ENCODE peak calls at places on chromosomes 2 and 18, in ten cellular contexts. T, E, U, O, P, Q, Y, W, N and R are unnamed samples.
A peak's percentile ranks its signal among the peaks of the same experiment; 100 is the strongest.

GRCh38 chr2:126890136-126890961 is 8.3 kb upstream of the TEX51 start:
- DNase-seq in E (no peak), Y (peak; percentile 29), W (no peak), P (no peak), T (no peak), U (peak; percentile 29), O (no peak), N (no peak), Q (no peak), R (no peak)

GRCh38 chr18:22433960-22434359 is 16.2 kb upstream of the CTAGE1 start:
- DNase-seq in U (no peak), O (peak; percentile 50), Q (no peak), Y (no peak), T (no peak), N (no peak), W (no peak), E (no peak), P (peak; percentile 53), R (no peak)

GRCh38 chr2:179233626-179234430 is 30.8 kb downstream of the SESTD1 start:
- DNase-seq in N (no peak), E (no peak), U (no peak), P (no peak), O (no peak), Q (no peak), T (no peak), W (no peak), Y (no peak), R (no peak)

GRCh38 chr2:196480653-196481322 is 158.7 kb upstream of the CCDC150 start:
- DNase-seq in Q (no peak), T (no peak), N (no peak), Y (no peak), W (no peak), U (no peak), O (peak; percentile 43), P (peak; percentile 29), E (no peak), R (no peak)

GRCh38 chr2:17790539-17790938 is 25.7 kb upstream of the MSGN1 start:
- DNase-seq in T (no peak), E (no peak), N (no peak), O (no peak), P (no peak), U (no peak), W (no peak), Y (no peak), Q (no peak), R (no peak)

GRCh38 chr2:59939173-59939572 is 614.3 kb downstream of the BCL11A start:
- DNase-seq in N (no peak), O (no peak), T (no peak), Y (no peak), E (no peak), W (no peak), P (no peak), Q (no peak), U (no peak), R (no peak)

GRCh38 chr2:207746131-207746530 is 23.6 kb downstream of the FZD5 start:
- DNase-seq in U (no peak), O (peak; percentile 60), T (peak; percentile 67), W (peak; percentile 33), Y (peak; percentile 62), N (peak; percentile 54), Q (no peak), E (peak; percentile 87), P (peak; percentile 56), R (peak; percentile 46)

GRCh38 chr2:141499123-141499522 is 631.7 kb downstream of the LRP1B start:
- DNase-seq in W (no peak), U (no peak), P (no peak), N (no peak), T (no peak), E (no peak), Y (no peak), O (no peak), Q (no peak), R (no peak)

GRCh38 chr18:63879684-63880083 is 7.8 kb upstream of the SERPINB2 start:
- DNase-seq in U (no peak), W (no peak), Q (no peak), O (peak; percentile 7), T (no peak), Y (no peak), P (peak; percentile 54), E (no peak), N (no peak), R (no peak)

GRCh38 chr2:241257419-241258032 is 57.9 kb downstream of the HDLBP start:
- DNase-seq in P (no peak), W (no peak), Q (no peak), N (no peak), Y (no peak), O (no peak), T (no peak), E (no peak), U (no peak), R (no peak)

GRCh38 chr2:118246726-118247125 is 158.5 kb downstream of the INSIG2 start:
- DNase-seq in Q (no peak), P (no peak), O (peak; percentile 32), E (no peak), T (peak; percentile 84), U (no peak), N (no peak), Y (no peak), W (peak; percentile 59), R (no peak)

GRCh38 chr18:61605376-61606067 is 272.3 kb downstream of the CDH20 start:
- DNase-seq in T (no peak), U (no peak), O (no peak), E (no peak), Q (no peak), N (no peak), W (no peak), Y (no peak), P (no peak), R (no peak)
- H3K4me3 ChIP-seq in T (no peak overlapping the region), U (peak overlapping the region; percentile 27), O (peak overlapping the region; percentile 59), E (peak overlapping the region; percentile 32), Q (no peak overlapping the region), N (no peak overlapping the region), W (peak overlapping the region; percentile 54), Y (peak overlapping the region; percentile 26), P (peak overlapping the region; percentile 61), R (no peak overlapping the region)

DNA sequence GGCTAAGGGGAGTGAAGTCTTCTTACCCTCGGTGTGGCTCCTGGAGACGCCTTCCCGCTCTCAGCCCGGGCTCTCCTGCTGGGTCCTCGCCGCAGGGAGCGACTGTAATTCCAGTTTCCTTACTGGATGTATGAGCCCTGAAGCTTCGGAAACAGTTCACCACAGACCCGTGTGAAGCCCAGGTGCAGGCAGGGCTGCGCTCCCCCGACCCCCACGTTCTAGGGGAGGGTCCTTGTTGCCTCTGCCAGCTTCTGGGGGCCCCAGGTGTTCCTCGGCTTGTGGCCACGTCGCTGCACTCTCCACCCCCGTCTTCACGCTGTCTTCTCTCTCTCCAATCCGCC is 5.1 kb upstream of the ASB1 start:
- DNase-seq in Y (no peak), Q (no peak), O (no peak), U (no peak), T (no peak), W (no peak), P (no peak), N (no peak), E (peak; percentile 31), R (no peak)
- H3K27ac ChIP-seq in Y (no peak overlapping the region), Q (no peak overlapping the region), O (no peak overlapping the region), U (no peak overlapping the region), T (no peak overlapping the region), W (no peak overlapping the region), P (no peak overlapping the region), N (no peak overlapping the region), E (no peak overlapping the region), R (no peak overlapping the region)

GRCh38 chr2:66418381-66418780 is 16.5 kb upstream of the MEIS1 start:
- DNase-seq in O (no peak), U (no peak), T (no peak), N (no peak), W (no peak), E (no peak), Q (no peak), P (no peak), Y (no peak), R (no peak)
- H3K27me3 ChIP-seq in O (no peaks in the 10 kb centered on the region), U (peaks cover 3% of the 10 kb centered on the region), T (no peaks in the 10 kb centered on the region), N (no peaks in the 10 kb centered on the region), W (peaks cover 2% of the 10 kb centered on the region), E (no peaks in the 10 kb centered on the region), Q (no peaks in the 10 kb centered on the region), P (peaks cover 4% of the 10 kb centered on the region), Y (peaks cover 22% of the 10 kb centered on the region), R (no peaks in the 10 kb centered on the region)

GRCh38 chr2:73877071-73877802 is 15.6 kb upstream of the ACTG2 start:
- DNase-seq in Y (no peak), Q (no peak), N (no peak), P (no peak), O (no peak), T (no peak), W (no peak), E (no peak), U (no peak), R (no peak)
- H3K4me3 ChIP-seq in Y (no peak overlapping the region), Q (no peak overlapping the region), N (no peak overlapping the region), P (no peak overlapping the region), O (no peak overlapping the region), T (no peak overlapping the region), W (no peak overlapping the region), E (no peak overlapping the region), U (no peak overlapping the region), R (no peak overlapping the region)

GRCh38 chr2:72149556-72150156 is 2.0 kb upstream of the CYP26B1 start:
- DNase-seq in T (no peak), W (no peak), P (no peak), E (no peak), N (no peak), U (peak; percentile 63), O (peak; percentile 23), Q (no peak), Y (peak; percentile 46), R (no peak)

GRCh38 chr2:72148391-72148974 is 821 bp upstream of the CYP26B1 start:
- DNase-seq in E (peak; percentile 73), P (no peak), Q (no peak), W (peak; percentile 19), U (no peak), Y (no peak), O (no peak), T (no peak), N (no peak), R (no peak)

GRCh38 chr2:72147971-72148369 is 308 bp upstream of the CYP26B1 start:
- DNase-seq in O (no peak), Q (no peak), E (peak; percentile 28), P (no peak), N (no peak), Y (no peak), T (no peak), U (no peak), W (no peak), R (no peak)

GRCh38 chr2:72150157-72150960 is 2.7 kb upstream of the CYP26B1 start:
- DNase-seq in O (peak; percentile 56), T (peak; percentile 78), P (peak; percentile 73), E (peak; percentile 88), U (peak; percentile 75), W (peak; percentile 69), Y (peak; percentile 80), Q (peak; percentile 20), N (peak; percentile 63), R (peak; percentile 83)

DNA sequence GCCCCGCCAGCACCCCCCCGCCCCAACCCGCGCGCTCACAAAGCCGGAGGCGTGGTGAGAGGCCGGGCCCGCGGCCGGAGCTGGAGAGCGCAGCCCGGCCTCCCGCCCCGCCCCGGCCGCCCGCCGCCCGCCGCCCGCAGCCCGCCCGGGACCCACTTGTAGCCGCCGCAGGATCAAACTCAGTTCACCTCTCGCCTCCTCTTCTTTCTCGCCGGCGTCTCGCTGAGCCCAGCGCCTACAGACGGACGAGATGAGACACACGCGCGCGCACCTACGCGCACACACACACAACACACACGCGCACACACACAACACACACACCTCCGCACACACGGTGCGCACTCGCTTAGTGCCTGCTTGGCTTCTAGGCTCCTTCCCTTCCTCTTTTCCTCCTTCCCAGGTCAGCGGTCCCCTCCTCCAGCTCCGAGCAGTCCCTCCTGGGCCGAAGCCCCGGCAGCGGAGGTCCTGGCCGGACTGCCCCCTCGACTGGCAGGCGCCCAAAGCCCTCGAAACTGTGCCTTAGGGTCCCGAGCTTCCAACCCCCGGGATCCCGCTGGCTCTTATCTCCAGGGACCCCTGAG is 1.4 kb upstream of the CYP26B1 start:
- DNase-seq in E (peak; percentile 78), N (no peak), T (peak; percentile 40), U (peak; percentile 70), Y (peak; percentile 48), P (no peak), W (peak; percentile 71), O (peak; percentile 40), Q (no peak), R (peak; percentile 73)
- H3K27ac ChIP-seq in E (no peak overlapping the region), N (no peak overlapping the region), T (no peak overlapping the region), U (no peak overlapping the region), Y (no peak overlapping the region), P (no peak overlapping the region), W (no peak overlapping the region), O (no peak overlapping the region), Q (no peak overlapping the region), R (no peak overlapping the region)